ENCODE peak calls at places on chromosome 9, in four cellular contexts. L is activated CD8-positive, alpha-beta memory T cell treated with anti-CD3 and anti-CD28 coated beads, Interleukin-2, amount 50 U/mL, for 4 hours; O is lower lobe of right lung; U is NCI-H1694 treated with DMSO at 0.1 percent for 48 hours. M is an unnamed sample.

GRCh38 chr9:2260401-2261306 is 245.5 kb downstream of the SMARCA2 start:
- DNase-seq in L (no peak), O (no peak), U (no peak), M (peak)

GRCh38 chr9:76257224-76257794 is 136.9 kb downstream of the RFK start:
- DNase-seq in L (no peak), O (no peak), U (no peak), M (no peak)

GRCh38 chr9:4769321-4770080 is 23.2 kb upstream of the RCL1 start:
- DNase-seq in U (no peak), O (no peak), L (no peak), M (no peak)

GRCh38 chr9:103188966-103189365 is 193.8 kb downstream of the CYLC2 start:
- DNase-seq in O (no peak), U (no peak), L (no peak), M (no peak)

GRCh38 chr9:94812343-94812742 is 85.8 kb downstream of the AOPEP start:
- DNase-seq in U (no peak), L (no peak), O (no peak), M (peak)

GRCh38 chr9:87193925-87194380 is 246.6 kb upstream of the GAS1 start:
- DNase-seq in O (no peak), U (no peak), L (no peak), M (no peak)

GRCh38 chr9:124869466-124869985 is 7.6 kb downstream of the ARPC5L start:
- DNase-seq in L (peak), O (no peak), U (no peak), M (no peak)

GRCh38 chr9:6779417-6780241 is 21.9 kb downstream of the KDM4C start:
- DNase-seq in L (no peak), O (no peak), U (no peak), M (no peak)

GRCh38 chr9:83637389-83637788 is 14.4 kb downstream of the IDNK start:
- DNase-seq in L (no peak), U (no peak), O (no peak), M (no peak)